ENCODE peak calls at places on chromosomes 13 and 19, in six cellular contexts. T is adrenal gland; L is body of pancreas; S is activated CD8-positive, alpha-beta memory T cell treated with anti-CD3 and anti-CD28 coated beads for 48 hours; W is NCI-H1105; N is NCI-H774. D is an unnamed sample.
A peak's percentile ranks its signal among the peaks of the same experiment; 100 is the strongest.

GRCh38 chr19:34431681-34432402 is 3.7 kb downstream of the UBA2 start:
- DNase-seq in N (no peak), W (no peak), S (no peak), L (no peak), T (no peak), D (no peak)

GRCh38 chr19:56085571-56086275 is 35.4 kb downstream of the ZNF787 start:
- DNase-seq in L (no peak), N (no peak), S (no peak), W (no peak), T (peak; percentile 74), D (no peak)

GRCh38 chr13:28728642-28729041 is 9.9 kb upstream of the SLC46A3 start:
- DNase-seq in W (no peak), L (no peak), T (no peak), S (no peak), N (no peak), D (no peak)

GRCh38 chr13:64410654-64411053 is 2819.5 kb downstream of the PCDH9 start:
- DNase-seq in T (no peak), N (no peak), L (no peak), W (no peak), S (no peak), D (no peak)

GRCh38 chr19:5718579-5719273 is 1.2 kb downstream of the LONP1 start:
- DNase-seq in S (no peak), T (peak; percentile 74), L (peak; percentile 46), W (no peak), N (no peak), D (peak; percentile 68)

GRCh38 chr13:112699318-112699918 is 9.6 kb downstream of the ATP11A start:
- DNase-seq in W (no peak), T (no peak), S (no peak), L (no peak), N (peak; percentile 33), D (no peak)

GRCh38 chr13:44237276-44237767 is 136.3 kb upstream of the SERP2 start:
- DNase-seq in T (peak; percentile 82), S (no peak), L (peak; percentile 69), W (no peak), N (no peak), D (peak; percentile 19)

GRCh38 chr19:53824134-53824611 is at the start of gene NLRP12:
- DNase-seq in L (peak; percentile 44), S (no peak), W (no peak), N (no peak), T (no peak), D (no peak)

GRCh38 chr19:17601683-17602082 is 46.2 kb downstream of the COLGALT1 start:
- DNase-seq in W (no peak), N (no peak), T (no peak), L (no peak), S (no peak), D (no peak)

D was measured in activated CD4-positive, alpha-beta memory T cell treated with anti-CD3 and anti-CD28 coated beads, Interleukin-2, amount 10 ng/mL, durations not matched to agents 7 days and 5 days.